ENCODE peak calls at places on chromosomes 13 and 19, in ten cellular contexts. Z is astrocyte of the hippocampus, Y is NCI-H2107, T is mucosa of gallbladder, B is lung, J is WERI-Rb-1, O is iPS-NIHi11, R is aorta, M is KG1, P is heart right ventricle. C is an unnamed sample.

GRCh38 chr19:45320997-45321775 is 1.5 kb downstream of the CKM start:
- DNase-seq in B (no peak), O (no peak), P (no peak), M (no peak), Y (no peak), R (no peak), T (no peak), J (no peak), Z (no peak), C (no peak)

GRCh38 chr13:45690636-45691035 is 11.5 kb upstream of the CBY2 start:
- DNase-seq in R (no peak), B (no peak), O (no peak), P (no peak), J (no peak), Z (no peak), T (no peak), M (no peak), Y (no peak), C (no peak)

GRCh38 chr13:33181264-33181663 is 104.3 kb downstream of the STARD13 start:
- DNase-seq in B (no peak), P (no peak), M (no peak), Z (no peak), J (no peak), Y (no peak), R (no peak), O (no peak), T (no peak), C (no peak)

GRCh38 chr19:19120308-19121156 is 17.7 kb downstream of the TMEM161A start:
- DNase-seq in R (no peak), O (peak; percentile 99), B (peak; percentile 50), Z (peak; percentile 67), Y (no peak), M (no peak), P (no peak), T (peak; percentile 92), J (peak; percentile 75), C (no peak)

GRCh38 chr13:48891586-48891985 is 84.1 kb upstream of the FNDC3A start:
- DNase-seq in Y (no peak), J (no peak), O (no peak), R (no peak), B (no peak), M (no peak), T (no peak), Z (peak; percentile 14), P (no peak), C (no peak)

GRCh38 chr19:5014941-5015340 is 46.0 kb downstream of the KDM4B start:
- DNase-seq in J (no peak), P (no peak), O (no peak), T (no peak), R (peak; percentile 51), Y (no peak), M (no peak), Z (no peak), B (no peak), C (no peak)

GRCh38 chr19:35903550-35904179 is 1.3 kb downstream of the HCST start:
- DNase-seq in B (peak; percentile 77), Z (peak; percentile 81), T (peak; percentile 83), P (peak; percentile 72), Y (peak; percentile 37), M (peak; percentile 85), J (no peak), R (peak; percentile 86), O (peak; percentile 76), C (peak; percentile 79)

GRCh38 chr19:343941-344624 is 513 bp downstream of the MIER2 start:
- DNase-seq in Z (peak; percentile 57), Y (no peak), B (no peak), R (peak; percentile 79), O (peak; percentile 96), T (no peak), P (no peak), J (peak; percentile 25), M (no peak), C (peak; percentile 31)

GRCh38 chr13:114067381-114067885 is 65.0 kb downstream of the RASA3 start:
- DNase-seq in O (no peak), B (no peak), Z (no peak), R (peak; percentile 70), T (no peak), Y (no peak), M (peak; percentile 22), P (no peak), J (no peak), C (no peak)

GRCh38 chr13:101916108-101916757 is 463.8 kb downstream of the ITGBL1 start:
- DNase-seq in Z (peak; percentile 69), M (no peak), J (peak; percentile 89), R (peak; percentile 73), P (no peak), B (no peak), Y (peak; percentile 20), T (no peak), O (peak; percentile 61), C (no peak)

GRCh38 chr13:77219401-77219800 is 107.5 kb downstream of the MYCBP2 start:
- DNase-seq in B (no peak), R (no peak), Y (no peak), P (no peak), T (no peak), Z (no peak), M (no peak), J (no peak), O (no peak), C (no peak)

GRCh38 chr19:40424637-40425449 is 949 bp downstream of the SERTAD1 start:
- DNase-seq in O (no peak), P (no peak), T (no peak), M (no peak), J (no peak), Z (peak; percentile 59), R (no peak), B (no peak), Y (no peak), C (no peak)

GRCh38 chr13:59666504-59666903 is 497.2 kb downstream of the DIAPH3 start:
- DNase-seq in Z (no peak), Y (no peak), R (no peak), J (no peak), T (no peak), B (no peak), P (no peak), O (no peak), M (no peak), C (no peak)

GRCh38 chr13:94178625-94179244 is 300.7 kb downstream of the DCT start:
- DNase-seq in M (no peak), T (no peak), B (no peak), Y (no peak), J (no peak), Z (no peak), O (no peak), R (no peak), P (no peak), C (no peak)

GRCh38 chr19:46745030-46745429 is 827 bp upstream of the FKRP start:
- DNase-seq in O (no peak), P (no peak), T (no peak), Z (no peak), R (no peak), M (no peak), Y (no peak), J (no peak), B (no peak), C (no peak)

GRCh38 chr19:45547965-45548609 is 36.5 kb downstream of the OPA3 start:
- DNase-seq in M (no peak), R (no peak), J (no peak), T (no peak), Z (no peak), Y (no peak), B (no peak), P (no peak), O (peak; percentile 41), C (no peak)

GRCh38 chr19:17681505-17682125 is 6.5 kb downstream of the UNC13A start:
- DNase-seq in R (peak; percentile 87), P (peak; percentile 51), Y (no peak), B (no peak), M (no peak), J (no peak), T (peak; percentile 29), O (peak; percentile 85), Z (peak; percentile 55), C (peak; percentile 28)

GRCh38 chr19:40671404-40671803 is 19.0 kb downstream of the NUMBL start:
- DNase-seq in Y (no peak), R (no peak), T (no peak), B (no peak), O (no peak), J (no peak), P (peak; percentile 42), Z (no peak), M (no peak), C (no peak)

GRCh38 chr13:20159646-20160345 is 1.1 kb downstream of the GJA3 start:
- DNase-seq in B (no peak), R (no peak), P (no peak), M (no peak), T (no peak), J (no peak), Y (no peak), O (no peak), Z (peak; percentile 28), C (no peak)

GRCh38 chr13:95571941-95572340 is 19.4 kb downstream of the CLDN10 start:
- DNase-seq in M (no peak), Y (no peak), B (no peak), R (no peak), P (no peak), T (no peak), J (no peak), Z (no peak), O (no peak), C (no peak)

GRCh38 chr13:21060063-21060826 is 1.1 kb downstream of the LATS2 start:
- DNase-seq in O (peak; percentile 30), Z (peak; percentile 74), J (no peak), B (no peak), Y (no peak), T (peak; percentile 31), P (peak; percentile 42), R (peak; percentile 88), M (no peak), C (no peak)

GRCh38 chr13:114136576-114136975 is 4.2 kb upstream of the RASA3 start:
- DNase-seq in B (no peak), Z (no peak), P (no peak), T (no peak), M (no peak), R (peak; percentile 56), J (no peak), Y (no peak), O (no peak), C (no peak)

GRCh38 chr13:94173312-94173854 is 306.1 kb downstream of the DCT start:
- DNase-seq in Z (peak; percentile 53), P (no peak), B (no peak), M (no peak), Y (no peak), R (no peak), J (no peak), T (no peak), O (no peak), C (no peak)

GRCh38 chr13:97344250-97345175 is 89.5 kb upstream of the RAP2A start:
- DNase-seq in T (peak; percentile 53), R (peak; percentile 85), B (peak; percentile 39), Y (no peak), P (peak; percentile 70), M (no peak), J (peak; percentile 76), Z (peak; percentile 80), O (peak; percentile 35), C (peak; percentile 8)

GRCh38 chr13:30331331-30331771 is 24.0 kb upstream of the KATNAL1 start:
- DNase-seq in Y (no peak), O (no peak), B (no peak), J (no peak), M (no peak), R (no peak), Z (no peak), T (peak; percentile 38), P (no peak), C (no peak)

GRCh38 chr13:78609464-78610205 is 6.3 kb upstream of the POU4F1 start:
- DNase-seq in O (no peak), T (no peak), Z (peak; percentile 47), Y (no peak), M (no peak), J (no peak), R (peak; percentile 75), B (no peak), P (no peak), C (no peak)

GRCh38 chr13:67063036-67063435 is 167.1 kb downstream of the PCDH9 start:
- DNase-seq in J (no peak), P (no peak), Z (peak; percentile 91), R (no peak), O (peak; percentile 30), B (no peak), T (no peak), M (no peak), Y (peak; percentile 61), C (no peak)

GRCh38 chr19:48603001-48603400 is 3.5 kb upstream of the SPACA4 start:
- DNase-seq in O (no peak), J (no peak), Y (no peak), B (no peak), Z (no peak), M (no peak), P (no peak), T (no peak), R (no peak), C (no peak)

C was measured in T-helper 9 cell.